ENCODE peak calls at places on chromosomes 6 and 20, in five cellular contexts. O, M, K, J and G are unnamed samples.

GRCh38 chr6:45123023-45123422 is 205.1 kb upstream of the RUNX2 start:
- DNase-seq in O (no peak), M (no peak), K (no peak), J (no peak), G (no peak)

GRCh38 chr6:105713474-105714118 is 310.7 kb upstream of the PREP start:
- DNase-seq in O (no peak), M (peak; percentile 14), K (no peak), J (peak; percentile 10), G (no peak)

GRCh38 chr20:49821850-49822249 is 9.2 kb downstream of the SLC9A8 start:
- DNase-seq in K (peak; percentile 24), J (peak; percentile 71), O (no peak), M (no peak), G (no peak)

GRCh38 chr6:36962874-36963273 is 8.3 kb downstream of the PI16 start:
- DNase-seq in O (no peak), K (peak; percentile 69), M (peak; percentile 89), J (peak; percentile 51), G (peak; percentile 44)

GRCh38 chr6:34145161-34146020 is 496 bp downstream of the GRM4 start:
- DNase-seq in J (peak; percentile 46), O (no peak), M (peak; percentile 78), K (no peak), G (no peak)

GRCh38 chr6:125544819-125545218 is 204.6 kb upstream of the HEY2 start:
- DNase-seq in K (no peak), M (no peak), J (no peak), O (no peak), G (no peak)

GRCh38 chr6:35474978-35475570 is 6.9 kb downstream of the RPL10A start:
- DNase-seq in O (no peak), M (no peak), K (no peak), J (no peak), G (no peak)

GRCh38 chr6:74731204-74731603 is 474.6 kb downstream of the COL12A1 start:
- DNase-seq in M (no peak), O (no peak), J (peak; percentile 65), K (no peak), G (no peak)

GRCh38 chr6:146582857-146583256 is 15.9 kb upstream of the ADGB start:
- DNase-seq in M (no peak), J (peak; percentile 4), K (peak; percentile 19), O (no peak), G (no peak)

GRCh38 chr6:9143140-9143539 is 707.8 kb upstream of the SLC35B3 start:
- DNase-seq in K (no peak), J (no peak), O (no peak), M (no peak), G (no peak)

GRCh38 chr20:39291301-39291700 is 329.2 kb downstream of the DHX35 start:
- DNase-seq in J (no peak), O (no peak), M (no peak), K (no peak), G (no peak)

GRCh38 chr20:8260837-8261241 is 128.8 kb downstream of the PLCB1 start:
- DNase-seq in O (no peak), J (no peak), K (no peak), M (no peak), G (no peak)

GRCh38 chr6:125546827-125547226 is 202.6 kb upstream of the HEY2 start:
- DNase-seq in K (no peak), M (no peak), O (peak; percentile 57), J (peak; percentile 1), G (no peak)

GRCh38 chr6:14857501-14857900 is 388.4 kb upstream of the JARID2 start:
- DNase-seq in O (no peak), K (no peak), M (no peak), J (no peak), G (no peak)

GRCh38 chr6:56595490-56596122 is 47.1 kb downstream of the DST start:
- DNase-seq in M (peak; percentile 74), J (peak; percentile 30), O (peak; percentile 43), K (peak; percentile 23), G (no peak)

GRCh38 chr20:35260426-35260825 is 17.5 kb downstream of the MMP24OS start:
- DNase-seq in M (no peak), O (no peak), J (no peak), K (no peak), G (no peak)

GRCh38 chr6:81988871-81989270 is 236.4 kb upstream of the TENT5A start:
- DNase-seq in O (no peak), J (no peak), K (no peak), M (no peak), G (no peak)

GRCh38 chr6:16321341-16321710 is 82.9 kb downstream of the GMPR start:
- DNase-seq in M (no peak), J (no peak), K (no peak), O (no peak), G (no peak)

GRCh38 chr6:130517444-130517931 is 151.7 kb downstream of the TMEM200A start:
- DNase-seq in O (no peak), M (no peak), J (peak; percentile 20), K (no peak), G (no peak)

GRCh38 chr6:14822689-14823088 is 423.2 kb upstream of the JARID2 start:
- DNase-seq in M (no peak), K (no peak), O (no peak), J (peak; percentile 69), G (no peak)

GRCh38 chr6:147283460-147283859 is 79.2 kb downstream of the STXBP5 start:
- DNase-seq in M (no peak), K (no peak), J (peak; percentile 73), O (no peak), G (no peak)

GRCh38 chr6:153727910-153728309 is 311.1 kb upstream of the OPRM1 start:
- DNase-seq in K (no peak), O (no peak), J (no peak), M (no peak), G (no peak)

GRCh38 chr6:15715060-15715459 is 52.2 kb upstream of the DTNBP1 start:
- DNase-seq in O (no peak), K (no peak), J (no peak), M (no peak), G (no peak)

GRCh38 chr6:69827491-69827890 is 30.7 kb upstream of the LMBRD1 start:
- DNase-seq in O (no peak), K (no peak), J (peak; percentile 73), M (no peak), G (no peak)

GRCh38 chr20:25076731-25077609 is 5.0 kb downstream of the VSX1 start:
- DNase-seq in O (peak; percentile 82), K (no peak), J (peak; percentile 1), M (peak; percentile 27), G (no peak)

GRCh38 chr6:148423601-148424270 is 81.1 kb downstream of the SASH1 start:
- DNase-seq in M (no peak), O (no peak), J (peak; percentile 17), K (no peak), G (no peak)

GRCh38 chr20:62642666-62643520 is 590 bp downstream of the SLCO4A1 start:
- DNase-seq in K (no peak), J (peak; percentile 4), O (no peak), M (peak; percentile 57), G (peak; percentile 79)
- H3K4me3 ChIP-seq in K (peak overlapping the region; percentile 66), J (peak overlapping the region; percentile 49), O (peak overlapping the region; percentile 72), M (peak overlapping the region; percentile 64), G (peak overlapping the region; percentile 81)

GRCh38 chr6:42250509-42250908 is 32.8 kb upstream of the MRPS10 start:
- DNase-seq in K (no peak), J (no peak), M (peak; percentile 79), O (no peak), G (no peak)

GRCh38 chr6:42251500-42251899 is 33.8 kb upstream of the MRPS10 start:
- DNase-seq in K (no peak), M (no peak), O (no peak), J (peak; percentile 58), G (no peak)

GRCh38 chr6:42254505-42254904 is 36.8 kb upstream of the MRPS10 start:
- DNase-seq in O (no peak), J (no peak), K (no peak), M (no peak), G (no peak)

GRCh38 chr6:42251911-42252637 is 34.4 kb upstream of the MRPS10 start:
- DNase-seq in J (no peak), O (peak; percentile 42), K (peak; percentile 83), M (no peak), G (no peak)

DNA sequence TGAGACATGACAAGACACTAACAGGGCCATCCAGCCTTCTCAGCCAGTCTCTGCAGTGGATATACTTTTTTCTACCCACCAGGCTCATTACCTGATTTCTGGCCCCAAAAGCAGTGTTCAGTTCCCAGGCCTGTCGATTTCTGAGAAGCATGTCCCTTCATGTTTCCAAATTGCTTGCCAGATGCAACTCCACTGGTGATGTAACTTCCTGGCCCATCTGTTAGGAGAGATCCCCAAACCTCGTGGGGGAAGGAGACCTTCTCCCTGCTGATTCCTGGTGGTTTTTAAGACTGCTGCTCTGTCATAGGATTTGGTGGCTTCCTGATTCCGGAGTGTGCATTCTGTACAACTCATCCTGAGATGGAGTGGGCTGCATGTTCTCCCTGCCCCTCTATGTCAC is 31.6 kb upstream of the MRPS10 start:
- DNase-seq in K (peak; percentile 52), O (no peak), J (peak; percentile 32), M (no peak), G (no peak)
- H3K36me3 ChIP-seq in K (peaks cover 8% of the 10 kb centered on the region), O (no peaks in the 10 kb centered on the region), J (peaks cover 50% of the 10 kb centered on the region), M (no peaks in the 10 kb centered on the region), G (no peaks in the 10 kb centered on the region)

GRCh38 chr6:169564453-169565240 is 137.2 kb downstream of the WDR27 start:
- DNase-seq in M (no peak), O (no peak), J (no peak), K (no peak), G (no peak)
- TF ChIP-seq CTCF in M (peak; percentile 14), O (no peak), J (no peak), K (no peak), G (no peak)

DNA sequence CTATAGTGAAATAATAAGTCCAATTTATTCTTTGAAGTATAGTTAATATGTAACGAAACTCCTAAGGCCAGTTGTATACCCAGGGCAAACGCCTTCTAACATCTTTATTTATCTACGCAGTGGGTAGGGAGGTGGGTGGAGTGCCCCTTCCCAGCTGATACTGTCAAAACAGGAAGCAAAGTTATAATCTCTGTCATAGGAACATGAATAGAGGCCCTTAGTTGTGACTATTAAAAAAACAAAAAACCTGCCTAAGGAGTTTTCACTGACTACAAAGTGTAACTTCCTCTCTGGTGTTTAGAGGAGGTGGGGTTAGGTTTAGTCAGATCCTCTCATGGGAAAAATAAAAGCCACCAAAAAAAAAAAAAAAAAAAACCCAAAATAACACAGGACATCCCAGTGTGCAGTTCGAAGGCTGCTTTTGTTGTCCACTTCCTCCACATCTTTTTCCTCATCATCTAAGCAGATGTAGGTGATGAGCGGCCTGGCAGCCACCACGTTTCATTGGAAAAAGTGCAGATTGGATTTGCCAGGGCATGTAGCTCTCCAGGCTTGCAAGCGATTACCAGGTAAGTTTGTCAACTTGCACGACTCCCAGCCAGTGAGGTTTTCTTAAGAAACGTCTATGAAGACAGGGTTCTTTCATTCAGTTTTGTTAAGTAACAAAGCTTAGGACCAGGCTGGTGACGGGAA is 58.7 kb downstream of the UTRN start:
- DNase-seq in K (peak; percentile 31), J (no peak), O (peak; percentile 98), M (no peak), G (no peak)
- H3K4me3 ChIP-seq in K (peak overlapping the region; percentile 29), J (no peak overlapping the region), O (peak overlapping the region; percentile 36), M (no peak overlapping the region), G (no peak overlapping the region)